ENCODE peak calls at places on chromosomes 16 and 17, in nine cellular contexts. A, F, I, K, Z, L, V, C and Q are unnamed samples.

GRCh38 chr16:4612474-4612931 is 2.2 kb downstream of the UBALD1 start:
- DNase-seq in A (no peak), F (no peak), I (no peak), K (no peak), Z (no peak), L (no peak), V (no peak), C (no peak), Q (no peak)

GRCh38 chr16:54986404-54986803 is 55.7 kb downstream of the IRX5 start:
- DNase-seq in A (no peak), F (no peak), I (no peak), K (no peak), Z (no peak), L (no peak), V (no peak), C (no peak), Q (no peak)

GRCh38 chr16:65426484-65426883 is 304.6 kb upstream of the CDH11 start:
- DNase-seq in A (no peak), F (no peak), I (no peak), K (no peak), Z (no peak), L (no peak), V (no peak), C (no peak), Q (no peak)

GRCh38 chr16:31132979-31133599 is 2.4 kb downstream of the PRSS8 start:
- DNase-seq in A (no peak), F (no peak), I (no peak), K (no peak), Z (no peak), L (no peak), V (no peak), C (no peak), Q (no peak)

GRCh38 chr17:63939884-63940283 is 7.8 kb upstream of the CD79B start:
- DNase-seq in A (no peak), F (no peak), I (no peak), K (no peak), Z (no peak), L (no peak), V (no peak), C (no peak), Q (no peak)

GRCh38 chr16:1296688-1297412 is 12.6 kb upstream of the UBE2I start:
- DNase-seq in A (no peak), F (peak), I (no peak), K (no peak), Z (no peak), L (peak), V (no peak), C (no peak), Q (peak)

GRCh38 chr16:4461250-4462085 is 13.0 kb downstream of the NMRAL1 start:
- DNase-seq in A (no peak), F (no peak), I (no peak), K (no peak), Z (no peak), L (no peak), V (no peak), C (no peak), Q (no peak)

GRCh38 chr16:44655-45054 is 8.8 kb downstream of the POLR3K start:
- DNase-seq in A (no peak), F (no peak), I (no peak), K (no peak), Z (no peak), L (no peak), V (no peak), C (no peak), Q (no peak)

GRCh38 chr16:24045641-24046040 is 209.9 kb downstream of the PRKCB start:
- DNase-seq in A (no peak), F (no peak), I (no peak), K (no peak), Z (no peak), L (no peak), V (no peak), C (no peak), Q (no peak)

GRCh38 chr17:75906143-75906884 is 1.6 kb upstream of the MRPL38 start:
- DNase-seq in A (no peak), F (no peak), I (no peak), K (no peak), Z (no peak), L (no peak), V (no peak), C (no peak), Q (no peak)